ENCODE peak calls at places on chromosomes 3 and 15, in five cellular contexts. C is HCT116, H is fibroblast of the aortic adventitia, X is choroid plexus epithelial cell, F is coronary artery. U is an unnamed sample.
A peak's percentile ranks its signal among the peaks of the same experiment; 100 is the strongest.

GRCh38 chr3:115348391-115348790 is 201.3 kb upstream of the ZBTB20 start:
- DNase-seq in C (no peak), H (no peak), X (no peak), F (no peak), U (no peak)

GRCh38 chr3:73029321-73029796 is 32.1 kb upstream of the EBLN2 start:
- DNase-seq in C (no peak), H (peak; percentile 95), X (peak; percentile 90), F (no peak), U (peak; percentile 78)

GRCh38 chr3:50617911-50618481 is 1.0 kb downstream of the MAPKAPK3 start:
- DNase-seq in C (no peak), H (no peak), X (no peak), F (no peak), U (no peak)

GRCh38 chr3:195163719-195164572 is 107.0 kb downstream of the XXYLT1 start:
- DNase-seq in C (no peak), H (no peak), X (no peak), F (no peak), U (no peak)

GRCh38 chr3:94524102-94524922 is 461.5 kb downstream of the NSUN3 start:
- DNase-seq in C (no peak), H (no peak), X (no peak), F (no peak), U (no peak)

GRCh38 chr15:23444269-23444668 is 2.8 kb downstream of the GOLGA6L2 start:
- DNase-seq in C (no peak), H (no peak), X (no peak), F (no peak), U (no peak)

GRCh38 chr3:128726691-128727031 is 678 bp downstream of the RAB7A start:
- DNase-seq in C (no peak), H (peak; percentile 67), X (peak; percentile 79), F (peak; percentile 83), U (peak; percentile 79)

GRCh38 chr3:124140751-124141150 is 148.8 kb upstream of the ROPN1 start:
- DNase-seq in C (no peak), H (no peak), X (no peak), F (no peak), U (no peak)

GRCh38 chr3:179093807-179094206 is 22.2 kb upstream of the ZMAT3 start:
- DNase-seq in C (no peak), H (no peak), X (peak; percentile 76), F (no peak), U (peak; percentile 33)

GRCh38 chr15:45454825-45455224 is 67.7 kb downstream of the SLC30A4 start:
- DNase-seq in C (peak; percentile 73), H (peak; percentile 98), X (peak; percentile 99), F (no peak), U (peak; percentile 96)

GRCh38 chr3:125433611-125434041 is 58.5 kb upstream of the ZNF148 start:
- DNase-seq in C (no peak), H (no peak), X (no peak), F (no peak), U (no peak)

GRCh38 chr3:124137264-124137663 is 145.3 kb upstream of the ROPN1 start:
- DNase-seq in C (no peak), H (no peak), X (no peak), F (no peak), U (no peak)

GRCh38 chr3:150082898-150083652 is 112.4 kb upstream of the PFN2 start:
- DNase-seq in C (no peak), H (no peak), X (no peak), F (no peak), U (no peak)

GRCh38 chr15:101437618-101438481 is 51.7 kb downstream of the PCSK6 start:
- DNase-seq in C (no peak), H (no peak), X (no peak), F (no peak), U (no peak)

GRCh38 chr3:168272343-168272984 is 176.7 kb upstream of the GOLIM4 start:
- DNase-seq in C (no peak), H (no peak), X (peak; percentile 4), F (no peak), U (no peak)

GRCh38 chr3:73499787-73500186 is 125.0 kb downstream of the PDZRN3 start:
- DNase-seq in C (no peak), H (no peak), X (peak; percentile 56), F (no peak), U (peak; percentile 53)

GRCh38 chr3:119469378-119470189 is 821 bp downstream of the POGLUT1 start:
- DNase-seq in C (no peak), H (peak; percentile 43), X (peak; percentile 37), F (peak; percentile 76), U (peak; percentile 54)

GRCh38 chr3:42651248-42652091 is 2.0 kb upstream of the ZBTB47 start:
- DNase-seq in C (no peak), H (peak; percentile 77), X (no peak), F (peak; percentile 75), U (peak; percentile 81)

GRCh38 chr3:42020681-42021307 is 58.9 kb upstream of the ULK4 start:
- DNase-seq in C (no peak), H (peak; percentile 74), X (peak; percentile 74), F (no peak), U (peak; percentile 56)

GRCh38 chr3:190384241-190384863 is 3.6 kb upstream of the CLDN16 start:
- DNase-seq in C (peak; percentile 87), H (peak; percentile 68), X (peak; percentile 87), F (no peak), U (peak; percentile 63)

GRCh38 chr3:107870989-107871638 is 219.7 kb downstream of the CD47 start:
- DNase-seq in C (no peak), H (no peak), X (peak; percentile 2), F (no peak), U (no peak)

GRCh38 chr15:82898961-82899360 is 53.6 kb downstream of the HOMER2 start:
- DNase-seq in C (no peak), H (no peak), X (no peak), F (no peak), U (no peak)

GRCh38 chr15:75942464-75942863 is 38.8 kb downstream of the FBXO22 start:
- DNase-seq in C (no peak), H (no peak), X (no peak), F (no peak), U (no peak)

GRCh38 chr3:8650583-8651416 is 6.2 kb upstream of the SSUH2 start:
- DNase-seq in C (no peak), H (peak; percentile 55), X (no peak), F (no peak), U (peak; percentile 9)

GRCh38 chr3:192553707-192554106 is 173.6 kb downstream of the FGF12 start:
- DNase-seq in C (no peak), H (no peak), X (no peak), F (no peak), U (no peak)

GRCh38 chr3:18512007-18512406 is 86.9 kb upstream of the SATB1 start:
- DNase-seq in C (no peak), H (no peak), X (no peak), F (no peak), U (no peak)

GRCh38 chr15:50653156-50653743 is 33.3 kb downstream of the TRPM7 start:
- DNase-seq in C (no peak), H (peak; percentile 3), X (no peak), F (no peak), U (no peak)

DNA sequence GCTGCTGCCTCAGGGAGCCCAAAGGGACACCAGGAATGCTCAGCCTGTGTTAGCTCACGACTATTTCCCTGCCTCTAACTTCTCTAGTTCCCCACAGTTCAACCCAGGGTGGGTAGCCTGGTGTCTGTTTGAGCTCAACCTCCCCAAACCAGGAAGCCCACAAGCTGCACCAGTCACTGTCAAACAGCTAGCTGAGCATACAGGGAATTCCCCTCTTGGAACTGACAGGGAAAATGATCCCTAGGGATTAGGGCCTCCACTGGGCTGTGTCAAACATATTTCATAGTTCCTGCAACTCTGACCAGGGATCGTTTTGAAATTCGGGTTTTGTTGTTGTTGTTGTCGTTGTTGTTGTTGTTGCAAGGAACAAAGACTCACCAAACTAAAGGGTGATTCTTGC is 147.1 kb upstream of the ICE2 start:
- DNase-seq in C (no peak), H (no peak), X (no peak), F (no peak), U (no peak)
- H3K4me3 ChIP-seq in C (no peak overlapping the region), H (no peak overlapping the region), X (no peak overlapping the region), F (no peak overlapping the region), U (no peak overlapping the region)

DNA sequence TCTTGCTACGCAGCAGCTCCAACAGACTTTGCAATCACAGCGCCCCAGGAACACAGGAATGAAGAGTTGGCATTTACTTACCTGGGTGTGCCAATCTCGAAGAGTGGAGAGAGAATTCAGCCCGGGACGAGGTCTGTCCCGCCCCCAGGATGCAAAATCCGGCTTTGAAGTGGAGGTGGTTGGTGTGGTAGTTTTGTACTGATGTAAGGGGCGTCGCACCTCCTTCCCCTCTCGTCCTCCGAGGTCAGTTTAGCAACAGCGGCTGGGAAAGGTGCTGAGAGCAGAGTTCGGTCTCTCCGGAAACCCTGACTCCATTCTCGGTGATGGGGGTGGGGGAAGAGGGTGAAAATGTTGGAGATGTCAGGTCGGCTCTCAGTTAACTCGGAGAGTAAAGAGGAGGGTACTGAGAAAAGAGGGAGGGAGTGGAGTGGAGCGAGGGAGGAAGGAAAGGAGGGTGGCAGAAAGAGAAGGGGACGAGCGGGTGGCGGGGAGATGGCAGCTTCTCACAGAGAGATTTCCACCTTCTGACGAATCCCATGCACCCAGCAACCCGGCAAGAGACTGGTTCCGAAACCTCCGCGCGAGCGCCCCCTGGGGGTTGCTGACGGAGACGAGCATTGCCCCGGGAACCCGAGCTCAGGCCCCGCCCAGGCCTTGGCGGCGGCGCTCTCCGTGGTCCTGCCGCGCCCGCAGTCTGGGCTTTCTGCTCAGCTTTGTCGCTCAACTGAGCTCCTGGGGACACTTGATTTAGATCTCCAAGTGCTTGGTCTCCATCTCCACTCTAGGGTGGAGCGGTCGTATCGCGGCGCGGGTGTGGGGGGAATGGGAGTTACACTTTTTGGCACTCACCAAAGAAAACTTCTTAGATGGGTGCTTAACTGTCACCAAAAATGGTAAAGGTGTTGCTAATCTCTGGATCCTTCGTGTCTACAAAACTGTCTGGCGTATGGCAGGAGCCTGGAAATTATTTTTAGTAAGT is at the start of gene CPNE4:
- DNase-seq in C (peak; percentile 33), H (peak; percentile 65), X (peak; percentile 75), F (no peak), U (peak; percentile 70)
- H3K4me3 ChIP-seq in C (no peak within 1 kb of the TSS), H (peak within 1 kb of the TSS; percentile 34), X (peak within 1 kb of the TSS; percentile 24), F (peak within 1 kb of the TSS; percentile 59), U (peak within 1 kb of the TSS; percentile 22)

GRCh38 chr15:90903733-90904536 is 833 bp downstream of the MAN2A2 start:
- DNase-seq in C (no peak), H (no peak), X (peak; percentile 13), F (no peak), U (no peak)

GRCh38 chr15:90902996-90903732 is at the start of gene MAN2A2:
- DNase-seq in C (peak; percentile 18), H (peak; percentile 28), X (peak; percentile 20), F (no peak), U (peak; percentile 28)

GRCh38 chr15:90904746-90905145 is 1.6 kb downstream of the MAN2A2 start:
- DNase-seq in C (no peak), H (no peak), X (no peak), F (no peak), U (no peak)

GRCh38 chr15:90901799-90902655 is 1.1 kb upstream of the MAN2A2 start:
- DNase-seq in C (peak; percentile 49), H (peak; percentile 80), X (peak; percentile 76), F (peak; percentile 86), U (peak; percentile 86)

DNA sequence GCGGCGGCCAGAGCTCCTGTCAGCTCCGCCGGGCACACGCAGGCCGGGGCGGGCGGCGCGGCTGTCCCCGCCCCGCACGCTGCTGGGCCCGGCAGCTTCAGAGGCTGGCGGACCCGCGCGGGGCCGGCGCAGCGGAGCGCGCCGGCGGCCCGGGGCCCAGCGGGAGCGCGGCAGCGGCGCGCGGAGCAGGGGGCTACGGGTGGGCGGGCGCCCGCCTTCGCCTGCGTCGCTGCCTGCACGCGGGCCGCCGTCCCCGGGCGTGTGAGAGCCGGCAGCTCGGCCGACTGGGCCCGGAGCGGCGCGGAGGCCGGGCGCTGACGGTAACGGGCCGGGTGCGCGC is 476 bp upstream of the MAN2A2 start:
- DNase-seq in C (no peak), H (no peak), X (no peak), F (no peak), U (no peak)
- H3K4me3 ChIP-seq in C (peak overlapping the region; percentile 74), H (peak overlapping the region; percentile 84), X (peak overlapping the region; percentile 74), F (peak overlapping the region; percentile 88), U (peak overlapping the region; percentile 69)

GRCh38 chr3:169658311-169658931 is 5.1 kb downstream of the MECOM start:
- DNase-seq in C (no peak), H (peak; percentile 61), X (no peak), F (no peak), U (peak; percentile 41)
- H3K4me3 ChIP-seq in C (no peak overlapping the region), H (peak overlapping the region; percentile 93), X (no peak overlapping the region), F (peak overlapping the region; percentile 59), U (peak overlapping the region; percentile 36)

U was measured in cardiac fibroblast.